ENCODE peak calls at places on chromosomes 7 and 10, in ten cellular contexts. C, W, N, I, K, F, M, O, E and X are unnamed samples.
A peak's percentile ranks its signal among the peaks of the same experiment; 100 is the strongest.

GRCh38 chr7:132035517-132036362 is 479.3 kb upstream of the PODXL start:
- DNase-seq in C (no peak), W (no peak), N (no peak), I (no peak), K (no peak), F (no peak), M (no peak), O (no peak), E (no peak), X (no peak)

GRCh38 chr7:94445696-94446194 is 51.0 kb downstream of the COL1A2 start:
- DNase-seq in C (no peak), W (no peak), N (no peak), I (no peak), K (no peak), F (no peak), M (no peak), O (no peak), E (no peak), X (peak; percentile 6)

GRCh38 chr10:71864861-71865473 is 13.9 kb upstream of the PSAP start:
- DNase-seq in C (peak; percentile 64), W (no peak), N (no peak), I (peak; percentile 64), K (no peak), F (peak; percentile 76), M (no peak), O (no peak), E (peak; percentile 73), X (no peak)

GRCh38 chr7:8037151-8037550 is 68.6 kb downstream of the GLCCI1 start:
- DNase-seq in C (no peak), W (no peak), N (no peak), I (no peak), K (no peak), F (no peak), M (no peak), O (no peak), E (no peak), X (no peak)

GRCh38 chr10:18340496-18341051 is 200.3 kb downstream of the CACNB2 start:
- DNase-seq in C (peak; percentile 17), W (no peak), N (no peak), I (no peak), K (no peak), F (peak; percentile 47), M (peak; percentile 21), O (no peak), E (peak; percentile 9), X (no peak)

GRCh38 chr7:41699532-41699931 is 3.4 kb downstream of the INHBA start:
- DNase-seq in C (peak; percentile 64), W (no peak), N (no peak), I (no peak), K (no peak), F (peak; percentile 51), M (no peak), O (peak; percentile 47), E (peak; percentile 41), X (no peak)

GRCh38 chr7:30974605-30975256 is 11.0 kb downstream of the GHRHR start:
- DNase-seq in C (peak; percentile 66), W (peak; percentile 46), N (peak; percentile 63), I (no peak), K (peak; percentile 87), F (peak; percentile 61), M (no peak), O (peak; percentile 67), E (peak; percentile 38), X (peak; percentile 49)

GRCh38 chr10:126425051-126425450 is 36.8 kb upstream of the ADAM12 start:
- DNase-seq in C (no peak), W (no peak), N (no peak), I (no peak), K (no peak), F (no peak), M (no peak), O (no peak), E (no peak), X (no peak)

GRCh38 chr10:113566888-113567287 is 14.0 kb downstream of the HABP2 start:
- DNase-seq in C (no peak), W (no peak), N (no peak), I (no peak), K (no peak), F (no peak), M (no peak), O (no peak), E (no peak), X (no peak)

GRCh38 chr7:54111850-54112249 is 430.3 kb upstream of the VSTM2A start:
- DNase-seq in C (no peak), W (no peak), N (no peak), I (no peak), K (no peak), F (no peak), M (no peak), O (no peak), E (no peak), X (no peak)

GRCh38 chr10:45235823-45236222 is 79.6 kb downstream of the OR13A1 start:
- DNase-seq in C (peak; percentile 10), W (no peak), N (no peak), I (no peak), K (no peak), F (no peak), M (no peak), O (no peak), E (no peak), X (no peak)

GRCh38 chr10:49408437-49409306 is 12.8 kb upstream of the DRGX start:
- DNase-seq in C (peak; percentile 17), W (peak; percentile 16), N (no peak), I (no peak), K (no peak), F (peak; percentile 2), M (no peak), O (no peak), E (no peak), X (no peak)

GRCh38 chr10:114634607-114634974 is 23.5 kb downstream of the ABLIM1 start:
- DNase-seq in C (peak; percentile 89), W (peak; percentile 58), N (peak; percentile 83), I (peak; percentile 90), K (peak; percentile 89), F (peak; percentile 94), M (peak; percentile 93), O (peak; percentile 74), E (peak; percentile 90), X (peak; percentile 83)

GRCh38 chr7:29196191-29196590 is 1.6 kb downstream of the CHN2 start:
- DNase-seq in C (no peak), W (no peak), N (no peak), I (no peak), K (no peak), F (no peak), M (no peak), O (no peak), E (no peak), X (no peak)

GRCh38 chr10:21372651-21373410 is 152.7 kb downstream of the SKIDA1 start:
- DNase-seq in C (peak; percentile 93), W (peak; percentile 59), N (peak; percentile 78), I (peak; percentile 69), K (peak; percentile 66), F (peak; percentile 97), M (peak; percentile 73), O (peak; percentile 50), E (peak; percentile 89), X (no peak)

DNA sequence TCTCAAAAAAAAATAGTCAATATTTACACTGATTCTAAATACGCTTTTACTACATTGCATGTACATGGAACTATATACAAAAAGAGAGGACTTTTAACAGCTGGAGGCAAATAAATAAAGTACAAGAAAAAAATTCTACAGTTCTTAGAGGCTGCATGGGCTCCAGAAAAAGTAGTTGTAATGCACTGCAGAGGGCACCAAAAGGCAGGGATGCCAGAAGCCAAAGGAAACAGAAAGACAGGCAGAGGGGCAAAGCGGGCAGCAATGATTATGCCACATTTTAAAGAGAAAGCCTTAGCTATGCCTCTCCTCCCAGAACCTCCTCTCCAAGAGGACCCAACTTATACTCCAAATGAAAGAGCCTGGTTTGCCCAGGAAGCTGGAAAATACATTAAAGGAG is 11.6 kb upstream of the ADCK2 start:
- DNase-seq in C (peak; percentile 34), W (no peak), N (no peak), I (no peak), K (no peak), F (no peak), M (no peak), O (no peak), E (no peak), X (no peak)
- TF ChIP-seq CTCF in C (peak; percentile 40), W (no peak), N (no peak), I (peak; percentile 59), K (peak; percentile 35), F (no peak), M (peak; percentile 19), O (no peak), E (peak; percentile 28), X (peak; percentile 54)

GRCh38 chr7:47454066-47454950 is 127.6 kb downstream of the TNS3 start:
- DNase-seq in C (no peak), W (no peak), N (no peak), I (no peak), K (no peak), F (no peak), M (no peak), O (no peak), E (no peak), X (no peak)

GRCh38 chr7:47452295-47452694 is 129.6 kb downstream of the TNS3 start:
- DNase-seq in C (no peak), W (no peak), N (no peak), I (no peak), K (no peak), F (no peak), M (no peak), O (no peak), E (peak; percentile 19), X (no peak)

GRCh38 chr7:47452715-47453092 is 129.2 kb downstream of the TNS3 start:
- DNase-seq in C (no peak), W (no peak), N (no peak), I (no peak), K (no peak), F (no peak), M (no peak), O (no peak), E (no peak), X (no peak)

GRCh38 chr7:47451851-47452205 is 130.1 kb downstream of the TNS3 start:
- DNase-seq in C (peak; percentile 26), W (no peak), N (no peak), I (no peak), K (no peak), F (peak; percentile 52), M (peak; percentile 92), O (no peak), E (peak; percentile 61), X (no peak)

GRCh38 chr7:47453093-47454056 is 128.5 kb downstream of the TNS3 start:
- DNase-seq in C (peak; percentile 86), W (no peak), N (no peak), I (peak; percentile 78), K (peak; percentile 55), F (peak; percentile 75), M (peak; percentile 77), O (peak; percentile 85), E (peak; percentile 92), X (peak; percentile 35)
- H3K4me3 ChIP-seq in C (no peak overlapping the region), W (no peak overlapping the region), N (no peak overlapping the region), I (no peak overlapping the region), K (no peak overlapping the region), F (no peak overlapping the region), M (peak overlapping the region; percentile 18), O (peak overlapping the region; percentile 25), E (peak overlapping the region; percentile 27), X (peak overlapping the region; percentile 55)

GRCh38 chr7:44215531-44215930 is 14.8 kb downstream of the YKT6 start:
- DNase-seq in C (no peak), W (no peak), N (peak; percentile 30), I (no peak), K (no peak), F (no peak), M (no peak), O (no peak), E (no peak), X (no peak)
- TF ChIP-seq CTCF in C (no peak), W (no peak), N (no peak), I (no peak), K (no peak), F (no peak), M (no peak), O (no peak), E (no peak), X (no peak)

GRCh38 chr10:119703903-119704508 is 21.8 kb upstream of the INPP5F start:
- DNase-seq in C (no peak), W (no peak), N (no peak), I (no peak), K (no peak), F (no peak), M (no peak), O (no peak), E (no peak), X (no peak)
- H3K4me3 ChIP-seq in C (no peak overlapping the region), W (no peak overlapping the region), N (no peak overlapping the region), I (no peak overlapping the region), K (no peak overlapping the region), F (no peak overlapping the region), M (no peak overlapping the region), O (no peak overlapping the region), E (no peak overlapping the region), X (no peak overlapping the region)